ENCODE peak calls at places on chromosome 20, in six cellular contexts. P is A549, D is cardiac muscle cell, Y is GM23248, O is heart right ventricle, R is heart left ventricle. N is an unnamed sample.
A peak's percentile ranks its signal among the peaks of the same experiment; 100 is the strongest.

GRCh38 chr20:63900373-63900772 is 5.4 kb downstream of the DNAJC5 start:
- DNase-seq in P (no peak), D (no peak), Y (no peak), O (no peak), R (no peak), N (no peak)

GRCh38 chr20:53622247-53623114 is 28.8 kb upstream of the ZNF217 start:
- DNase-seq in P (peak; percentile 43), D (peak; percentile 22), Y (no peak), O (no peak), R (no peak), N (no peak)

GRCh38 chr20:2871555-2872303 is 1.6 kb upstream of the PTPRA start:
- DNase-seq in P (no peak), D (no peak), Y (no peak), O (no peak), R (no peak), N (no peak)

GRCh38 chr20:13960525-13960924 is 29.9 kb downstream of the SEL1L2 start:
- DNase-seq in P (no peak), D (no peak), Y (no peak), O (no peak), R (no peak), N (no peak)

GRCh38 chr20:39873286-39873685 is 815.8 kb downstream of the MAFB start:
- DNase-seq in P (no peak), D (no peak), Y (no peak), O (no peak), R (no peak), N (no peak)

GRCh38 chr20:10137533-10137932 is 81.1 kb upstream of the SNAP25 start:
- DNase-seq in P (no peak), D (no peak), Y (peak; percentile 4), O (no peak), R (peak; percentile 8), N (no peak)

GRCh38 chr20:43191946-43192847 is 2.5 kb upstream of the PTPRT start:
- DNase-seq in P (peak; percentile 27), D (peak; percentile 6), Y (peak; percentile 35), O (no peak), R (no peak), N (no peak)

GRCh38 chr20:10596726-10597125 is 77.1 kb downstream of the JAG1 start:
- DNase-seq in P (peak; percentile 76), D (peak; percentile 77), Y (peak; percentile 86), O (no peak), R (no peak), N (no peak)

GRCh38 chr20:1664911-1665310 is 7.3 kb upstream of the SIRPG start:
- DNase-seq in P (no peak), D (no peak), Y (no peak), O (no peak), R (no peak), N (no peak)

GRCh38 chr20:54122189-54122588 is 51.6 kb downstream of the CYP24A1 start:
- DNase-seq in P (peak; percentile 66), D (peak; percentile 42), Y (peak; percentile 82), O (no peak), R (no peak), N (no peak)

GRCh38 chr20:50027611-50028105 is 44.9 kb downstream of the SNAI1 start:
- DNase-seq in P (peak; percentile 84), D (peak; percentile 94), Y (peak; percentile 95), O (peak; percentile 84), R (peak; percentile 83), N (peak; percentile 96)

GRCh38 chr20:47691632-47692031 is 93.6 kb downstream of the SULF2 start:
- DNase-seq in P (no peak), D (peak; percentile 32), Y (peak; percentile 48), O (no peak), R (no peak), N (no peak)

GRCh38 chr20:34579936-34580587 is 21.5 kb downstream of the MAP1LC3A start:
- DNase-seq in P (no peak), D (no peak), Y (peak; percentile 50), O (no peak), R (no peak), N (no peak)

GRCh38 chr20:14507711-14508110 is 170.3 kb upstream of the FLRT3 start:
- DNase-seq in P (no peak), D (no peak), Y (no peak), O (no peak), R (no peak), N (no peak)

GRCh38 chr20:54469293-54469692 is 6.1 kb upstream of the DOK5 start:
- DNase-seq in P (no peak), D (peak; percentile 26), Y (no peak), O (no peak), R (no peak), N (no peak)

GRCh38 chr20:31835977-31836852 is 9.2 kb downstream of the FOXS1 start:
- DNase-seq in P (peak; percentile 72), D (peak; percentile 94), Y (peak; percentile 97), O (peak; percentile 77), R (peak; percentile 87), N (peak; percentile 95)

GRCh38 chr20:52130406-52130805 is 61.2 kb downstream of the ZFP64 start:
- DNase-seq in P (no peak), D (peak; percentile 30), Y (no peak), O (no peak), R (no peak), N (no peak)

GRCh38 chr20:2349801-2350200 is 30.9 kb upstream of the TGM6 start:
- DNase-seq in P (no peak), D (peak; percentile 41), Y (peak; percentile 37), O (no peak), R (no peak), N (no peak)

GRCh38 chr20:50804453-50805348 is 9.8 kb downstream of the BCAS4 start:
- DNase-seq in P (no peak), D (no peak), Y (no peak), O (no peak), R (no peak), N (no peak)

GRCh38 chr20:46438156-46438750 is 31.8 kb upstream of the ELMO2 start:
- DNase-seq in P (peak; percentile 50), D (peak; percentile 61), Y (peak; percentile 62), O (no peak), R (no peak), N (no peak)

GRCh38 chr20:24257171-24257570 is 212.3 kb upstream of the SYNDIG1 start:
- DNase-seq in P (no peak), D (no peak), Y (peak; percentile 9), O (no peak), R (no peak), N (no peak)

GRCh38 chr20:31813611-31814010 is 5.5 kb upstream of the MYLK2 start:
- DNase-seq in P (no peak), D (no peak), Y (no peak), O (no peak), R (no peak), N (no peak)

GRCh38 chr20:3532089-3532615 is 61.3 kb downstream of the ATRN start:
- DNase-seq in P (no peak), D (no peak), Y (no peak), O (no peak), R (no peak), N (no peak)

GRCh38 chr20:15708984-15709598 is 864.2 kb downstream of the KIF16B start:
- DNase-seq in P (peak; percentile 59), D (peak; percentile 32), Y (peak; percentile 24), O (peak; percentile 49), R (peak; percentile 27), N (peak; percentile 65)

GRCh38 chr20:22686097-22686496 is 101.7 kb upstream of the FOXA2 start:
- DNase-seq in P (peak; percentile 83), D (peak; percentile 78), Y (peak; percentile 82), O (peak; percentile 50), R (peak; percentile 52), N (peak; percentile 81)

GRCh38 chr20:51647674-51648570 is 105.4 kb upstream of the NFATC2 start:
- DNase-seq in P (no peak), D (no peak), Y (no peak), O (no peak), R (no peak), N (no peak)

GRCh38 chr20:2429061-2429460 is 41.5 kb downstream of the SNRPB start:
- DNase-seq in P (no peak), D (no peak), Y (peak; percentile 26), O (no peak), R (no peak), N (no peak)

GRCh38 chr20:59735917-59736316 is 131.6 kb downstream of the PHACTR3 start:
- DNase-seq in P (no peak), D (no peak), Y (no peak), O (no peak), R (no peak), N (peak; percentile 12)
- H3K9me3 ChIP-seq in P (no peaks in the 10 kb centered on the region), D (no peaks in the 10 kb centered on the region), Y (no peaks in the 10 kb centered on the region), O (no peaks in the 10 kb centered on the region), R (no peaks in the 10 kb centered on the region), N (no peaks in the 10 kb centered on the region)

GRCh38 chr20:4813076-4813838 is 91.5 kb downstream of the PRND start:
- DNase-seq in P (no peak), D (peak; percentile 32), Y (no peak), O (peak; percentile 38), R (peak; percentile 53), N (no peak)
- H3K4me3 ChIP-seq in P (no peak overlapping the region), D (no peak overlapping the region), Y (no peak overlapping the region), O (no peak overlapping the region), R (peak overlapping the region; percentile 19), N (no peak overlapping the region)

DNA sequence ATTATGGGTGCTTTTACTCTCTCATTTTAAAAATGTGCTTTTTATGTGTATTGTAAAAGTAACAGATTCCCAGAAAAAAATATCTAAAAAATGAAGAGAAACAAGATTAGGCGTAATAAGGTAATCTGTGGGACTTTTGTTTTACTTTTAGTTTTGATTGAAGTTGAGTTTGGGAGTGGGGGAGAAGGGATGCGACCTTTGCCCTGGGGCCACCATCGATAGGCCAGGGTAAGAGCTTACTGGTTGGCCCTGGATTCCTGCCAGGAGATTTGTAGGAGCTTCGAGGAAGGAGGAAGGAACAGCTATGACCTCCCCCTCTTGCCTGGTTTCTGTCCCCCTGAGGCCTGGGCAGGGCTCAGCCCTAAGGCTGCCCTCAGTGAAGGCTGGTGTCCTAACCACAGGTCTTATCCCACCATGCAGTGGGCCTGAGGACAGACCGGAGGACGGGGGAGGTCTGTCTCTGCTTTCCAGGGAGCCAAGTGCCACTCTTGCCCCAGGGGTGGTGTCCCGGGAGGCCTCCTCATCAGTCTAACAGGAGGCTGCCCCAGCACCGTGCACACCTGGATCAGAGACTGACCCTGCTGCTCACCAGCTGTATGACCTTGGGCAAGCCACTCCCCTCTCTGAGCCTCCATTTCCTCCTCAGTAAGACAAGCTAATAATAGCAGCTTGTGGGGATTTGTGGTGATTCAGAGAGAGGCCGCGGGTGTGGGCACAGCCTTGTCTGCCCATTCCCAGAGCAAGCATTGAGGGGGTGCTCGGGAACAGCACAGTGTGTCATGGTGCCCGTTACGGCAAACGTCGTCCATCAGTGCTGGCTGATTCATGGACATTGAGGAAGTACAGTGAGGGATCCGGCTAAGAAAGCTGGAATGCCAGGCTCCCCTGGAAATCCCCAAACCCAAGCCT is 21.2 kb downstream of the TGM2 start:
- DNase-seq in P (peak; percentile 91), D (peak; percentile 60), Y (peak; percentile 97), O (no peak), R (no peak), N (peak; percentile 91)
- H3K9me3 ChIP-seq in P (no peaks in the 10 kb centered on the region), D (no peaks in the 10 kb centered on the region), Y (no peaks in the 10 kb centered on the region), O (no peaks in the 10 kb centered on the region), R (no peaks in the 10 kb centered on the region), N (no peaks in the 10 kb centered on the region)

GRCh38 chr20:18056174-18057105 is 1.3 kb downstream of the OVOL2 start:
- DNase-seq in P (peak; percentile 34), D (peak; percentile 12), Y (peak; percentile 25), O (no peak), R (no peak), N (no peak)

GRCh38 chr20:18057994-18058349 is 256 bp upstream of the OVOL2 start:
- DNase-seq in P (no peak), D (no peak), Y (no peak), O (no peak), R (no peak), N (no peak)

GRCh38 chr20:18057106-18057993 is at the start of gene OVOL2:
- DNase-seq in P (peak; percentile 39), D (no peak), Y (peak; percentile 12), O (no peak), R (no peak), N (no peak)

GRCh38 chr20:18059603-18060002 is 1.9 kb upstream of the OVOL2 start:
- DNase-seq in P (no peak), D (no peak), Y (no peak), O (no peak), R (no peak), N (no peak)

GRCh38 chr20:18058661-18059467 is 1.1 kb upstream of the OVOL2 start:
- DNase-seq in P (peak; percentile 20), D (no peak), Y (peak; percentile 27), O (no peak), R (no peak), N (no peak)
- H3K4me3 ChIP-seq in P (peak overlapping the region; percentile 65), D (peak overlapping the region; percentile 28), Y (peak overlapping the region; percentile 23), O (no peak overlapping the region), R (peak overlapping the region; percentile 34), N (no peak overlapping the region)

N was measured in aorta.